ENCODE peak calls at places on chromosome 20, in five cellular contexts. I is fibroblast of the aortic adventitia; X is Jurkat, Clone E6-1; W is GM04504; K is fibroblast of lung. U is an unnamed sample.

GRCh38 chr20:13200767-13201500 is 20.1 kb upstream of the ISM1 start:
- DNase-seq in K (no peak), W (no peak), X (no peak), I (no peak), U (no peak)

GRCh38 chr20:946826-947225 is 30.7 kb upstream of the ANGPT4 start:
- DNase-seq in I (no peak), W (no peak), X (no peak), K (no peak), U (no peak)

GRCh38 chr20:50312002-50312681 is 121.5 kb downstream of the CEBPB start:
- DNase-seq in X (no peak), K (no peak), I (no peak), W (no peak), U (no peak)

GRCh38 chr20:37881601-37882343 is 21.2 kb upstream of the VSTM2L start:
- DNase-seq in X (no peak), I (no peak), W (no peak), K (no peak), U (no peak)

GRCh38 chr20:37343994-37344355 is 2.0 kb upstream of the SRC start:
- DNase-seq in X (no peak), I (no peak), W (no peak), K (no peak), U (no peak)

GRCh38 chr20:49147269-49147668 is 40.9 kb downstream of the STAU1 start:
- DNase-seq in K (no peak), W (no peak), X (no peak), I (no peak), U (no peak)

GRCh38 chr20:58065508-58066361 is 162.7 kb downstream of the ANKRD60 start:
- DNase-seq in I (peak), X (no peak), W (peak), K (no peak), U (peak)

GRCh38 chr20:13671500-13672288 is 33.0 kb upstream of the TASP1 start:
- DNase-seq in K (peak), W (peak), I (peak), X (no peak), U (peak)

GRCh38 chr20:53813728-53814459 is 220.3 kb upstream of the ZNF217 start:
- DNase-seq in X (no peak), I (no peak), W (no peak), K (no peak), U (no peak)